ENCODE peak calls at places on chromosomes 2 and 18, in four cellular contexts. One of them, this sample, is unnamed.

GRCh38 chr2:10451819-10452218 is 3.7 kb upstream of the ODC1 start:
- DNase-seq in H1: no peak
- DNase-seq in HepG2: no peak
- DNase-seq in K562: no peak
- DNase-seq in this sample: no peak

GRCh38 chr2:152038451-152038958 is 60.3 kb downstream of the CACNB4 start:
- DNase-seq in H1: no peak
- DNase-seq in HepG2: no peak
- DNase-seq in K562: no peak
- DNase-seq in this sample: no peak

GRCh38 chr2:232901711-232902578 is 31.9 kb downstream of the SNORC start:
- DNase-seq in H1: no peak
- DNase-seq in HepG2: peak
- DNase-seq in K562: peak
- DNase-seq in this sample: peak

GRCh38 chr2:19357383-19358241 is 811 bp downstream of the OSR1 start:
- DNase-seq in H1: no peak
- DNase-seq in HepG2: no peak
- DNase-seq in K562: no peak
- DNase-seq in this sample: no peak

GRCh38 chr2:241755166-241755565 is 20.7 kb downstream of the D2HGDH start:
- DNase-seq in H1: no peak
- DNase-seq in HepG2: no peak
- DNase-seq in K562: no peak
- DNase-seq in this sample: no peak

GRCh38 chr2:229221641-229222040 is 49.4 kb downstream of the PID1 start:
- DNase-seq in H1: no peak
- DNase-seq in HepG2: no peak
- DNase-seq in K562: no peak
- DNase-seq in this sample: no peak

GRCh38 chr18:79927597-79928562 is 23.6 kb downstream of the SLC66A2 start:
- DNase-seq in H1: no peak
- DNase-seq in HepG2: no peak
- DNase-seq in K562: no peak
- DNase-seq in this sample: no peak

GRCh38 chr2:219886615-219887014 is 259.2 kb downstream of the SLC4A3 start:
- DNase-seq in H1: no peak
- DNase-seq in HepG2: no peak
- DNase-seq in K562: no peak
- DNase-seq in this sample: no peak

GRCh38 chr2:20123871-20124594 is 72.6 kb upstream of the LAPTM4A start:
- DNase-seq in H1: no peak
- DNase-seq in HepG2: no peak
- DNase-seq in K562: no peak
- DNase-seq in this sample: no peak

GRCh38 chr2:119142822-119143221 is 15.7 kb downstream of the C1QL2 start:
- DNase-seq in H1: no peak
- DNase-seq in HepG2: peak
- DNase-seq in K562: no peak
- DNase-seq in this sample: no peak

GRCh38 chr2:195532628-195533271 is 124.3 kb upstream of the SLC39A10 start:
- DNase-seq in H1: no peak
- DNase-seq in HepG2: no peak
- DNase-seq in K562: peak
- DNase-seq in this sample: peak

GRCh38 chr2:121505005-121505404 is 25.7 kb upstream of the RNU4ATAC start:
- DNase-seq in H1: no peak
- DNase-seq in HepG2: no peak
- DNase-seq in K562: no peak
- DNase-seq in this sample: no peak

GRCh38 chr2:7011376-7012083 is 94.3 kb downstream of the RNF144A start:
- DNase-seq in H1: no peak
- DNase-seq in HepG2: no peak
- DNase-seq in K562: no peak
- DNase-seq in this sample: no peak

GRCh38 chr2:106562232-106562631 is 75.1 kb downstream of the CD8B2 start:
- DNase-seq in H1: no peak
- DNase-seq in HepG2: no peak
- DNase-seq in K562: no peak
- DNase-seq in this sample: no peak

GRCh38 chr2:174036825-174037224 is 71.7 kb upstream of the SP3 start:
- DNase-seq in H1: no peak
- DNase-seq in HepG2: no peak
- DNase-seq in K562: no peak
- DNase-seq in this sample: no peak

GRCh38 chr2:25552343-25552742 is 121.0 kb downstream of the DTNB start:
- DNase-seq in H1: no peak
- DNase-seq in HepG2: no peak
- DNase-seq in K562: no peak
- DNase-seq in this sample: no peak

GRCh38 chr2:101517753-101518152 is 42.8 kb upstream of the RFX8 start:
- DNase-seq in H1: no peak
- DNase-seq in HepG2: peak
- DNase-seq in K562: no peak
- DNase-seq in this sample: no peak

GRCh38 chr18:8538935-8539334 is 70.3 kb upstream of the RAB12 start:
- DNase-seq in H1: no peak
- DNase-seq in HepG2: no peak
- DNase-seq in K562: no peak
- DNase-seq in this sample: no peak

GRCh38 chr2:73297151-73297559 is 3.8 kb upstream of the EGR4 start:
- DNase-seq in H1: no peak
- DNase-seq in HepG2: no peak
- DNase-seq in K562: no peak
- DNase-seq in this sample: no peak

GRCh38 chr2:175454953-175455389 is 273.5 kb upstream of the ATP5MC3 start:
- DNase-seq in H1: no peak
- DNase-seq in HepG2: no peak
- DNase-seq in K562: no peak
- DNase-seq in this sample: no peak

GRCh38 chr2:212537311-212538155 is 1.1 kb downstream of the ERBB4 start:
- DNase-seq in H1: no peak
- DNase-seq in HepG2: no peak
- DNase-seq in K562: no peak
- DNase-seq in this sample: peak

GRCh38 chr2:64260817-64261216 is 116.6 kb upstream of the PELI1 start:
- DNase-seq in H1: no peak
- DNase-seq in HepG2: no peak
- DNase-seq in K562: peak
- DNase-seq in this sample: peak

GRCh38 chr18:56019908-56020307 is 431.9 kb upstream of the TCF4 start:
- DNase-seq in H1: no peak
- DNase-seq in HepG2: no peak
- DNase-seq in K562: no peak
- DNase-seq in this sample: peak

GRCh38 chr2:136242100-136242499 is 124.2 kb upstream of the CXCR4 start:
- DNase-seq in H1: no peak
- DNase-seq in HepG2: no peak
- DNase-seq in K562: no peak
- DNase-seq in this sample: peak

GRCh38 chr2:158034198-158034831 is 67.4 kb upstream of the UPP2 start:
- DNase-seq in H1: no peak
- DNase-seq in HepG2: peak
- DNase-seq in K562: peak
- DNase-seq in this sample: peak

GRCh38 chr2:241741016-241741415 is 6.6 kb downstream of the D2HGDH start:
- DNase-seq in H1: no peak
- DNase-seq in HepG2: no peak
- DNase-seq in K562: no peak
- DNase-seq in this sample: no peak

GRCh38 chr2:151437630-151438029 is 27.9 kb downstream of the RIF1 start:
- DNase-seq in H1: no peak
- DNase-seq in HepG2: no peak
- DNase-seq in K562: peak
- DNase-seq in this sample: peak

GRCh38 chr2:177143444-177143843 is 69.2 kb upstream of the HNRNPA3 start:
- DNase-seq in H1: no peak
- DNase-seq in HepG2: no peak
- DNase-seq in K562: no peak
- DNase-seq in this sample: peak

GRCh38 chr2:172693037-172693436 is 42.6 kb upstream of the RAPGEF4 start:
- DNase-seq in H1: no peak
- DNase-seq in HepG2: peak
- DNase-seq in K562: no peak
- DNase-seq in this sample: peak

GRCh38 chr18:23135679-23136325 is 517 bp downstream of the CABLES1 start:
- DNase-seq in H1: no peak
- DNase-seq in HepG2: no peak
- DNase-seq in K562: no peak
- DNase-seq in this sample: no peak
- TF ChIP-seq POLR2AphosphoS5 in H1: peak
- TF ChIP-seq POLR2AphosphoS5 in HepG2: no peak
- TF ChIP-seq POLR2AphosphoS5 in K562: no peak
- TF ChIP-seq POLR2AphosphoS5 in this sample: no peak

DNA sequence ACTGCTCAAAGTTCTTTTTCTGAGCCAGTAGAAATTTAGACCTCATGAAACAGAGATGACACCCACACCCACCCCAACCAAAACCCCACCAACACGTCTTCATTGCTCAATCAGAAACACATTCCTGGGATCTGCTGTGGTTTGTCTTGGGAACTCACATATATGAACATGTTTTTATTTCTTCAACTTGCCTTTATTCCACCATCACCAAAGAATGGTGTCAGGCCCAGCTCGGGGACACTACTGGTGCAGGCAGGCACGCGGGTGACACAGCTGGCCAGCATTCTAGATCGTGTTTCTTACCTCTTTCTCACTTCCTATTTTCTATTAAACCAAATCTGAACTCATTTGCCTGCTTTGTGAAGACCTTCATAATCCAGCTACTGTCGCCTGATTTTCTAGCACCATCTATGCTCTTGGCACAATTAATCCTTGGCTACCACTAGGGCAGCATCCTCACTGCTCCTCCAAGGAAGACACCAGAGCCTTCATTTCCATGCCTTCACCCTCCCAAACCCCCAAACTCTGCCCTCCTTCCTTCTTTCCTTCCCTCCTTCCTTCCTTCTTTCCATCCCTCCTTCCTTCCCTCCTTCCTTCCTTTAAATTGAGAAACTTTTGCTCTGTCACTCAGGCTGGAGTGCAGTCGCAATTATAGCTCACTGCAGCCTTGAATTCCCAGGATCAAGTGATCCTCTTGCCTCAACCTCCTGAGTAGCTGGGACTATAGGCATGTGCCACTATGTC is 157.1 kb downstream of the BCL2 start:
- DNase-seq in H1: no peak
- DNase-seq in HepG2: no peak
- DNase-seq in K562: no peak
- DNase-seq in this sample: no peak
- H3K27ac ChIP-seq in H1: no peak
- H3K27ac ChIP-seq in HepG2: no peak
- H3K27ac ChIP-seq in K562: no peak
- H3K27ac ChIP-seq in this sample: no peak

GRCh38 chr18:49898421-49898820 is 85.1 kb upstream of the ACAA2 start:
- DNase-seq in H1: no peak
- DNase-seq in HepG2: peak
- DNase-seq in K562: peak
- DNase-seq in this sample: peak
- TF ChIP-seq JUN in H1: no peak
- TF ChIP-seq JUN in HepG2: no peak
- TF ChIP-seq JUN in K562: no peak
- TF ChIP-seq JUN in this sample: no peak

DNA sequence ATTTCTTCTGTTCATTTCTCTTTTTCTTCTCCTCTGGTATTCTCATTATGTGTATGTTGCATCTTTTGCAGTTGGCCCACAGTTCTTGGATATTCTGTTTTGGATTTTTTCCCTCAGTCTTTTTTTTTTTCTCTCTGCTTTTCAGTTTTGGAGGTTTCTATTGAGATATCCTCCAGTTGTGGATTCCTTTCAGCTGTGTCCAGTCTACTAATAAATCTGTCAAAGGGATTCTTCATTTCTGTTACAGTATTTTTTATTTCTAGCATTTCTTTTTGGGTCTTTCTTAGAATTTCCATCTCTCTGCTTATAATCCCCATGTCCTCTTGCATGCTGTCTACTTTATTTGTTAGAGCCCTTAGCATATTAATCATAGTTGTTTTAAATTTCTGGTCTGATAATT is 6.3 kb upstream of the MEP1B start:
- DNase-seq in H1: no peak
- DNase-seq in HepG2: no peak
- DNase-seq in K562: no peak
- DNase-seq in this sample: no peak
- TF ChIP-seq POLR2AphosphoS5 in H1: no peak
- TF ChIP-seq POLR2AphosphoS5 in HepG2: no peak
- TF ChIP-seq POLR2AphosphoS5 in K562: no peak
- TF ChIP-seq POLR2AphosphoS5 in this sample: no peak

GRCh38 chr2:137963535-137964065 is 673 bp upstream of the HNMT start:
- DNase-seq in H1: no peak
- DNase-seq in HepG2: peak
- DNase-seq in K562: peak
- DNase-seq in this sample: no peak

GRCh38 chr2:137966043-137966442 is 1.8 kb downstream of the HNMT start:
- DNase-seq in H1: no peak
- DNase-seq in HepG2: no peak
- DNase-seq in K562: no peak
- DNase-seq in this sample: no peak

GRCh38 chr2:137964066-137964858 is at the start of gene HNMT:
- DNase-seq in H1: no peak
- DNase-seq in HepG2: peak
- DNase-seq in K562: peak
- DNase-seq in this sample: peak

GRCh38 chr2:137967042-137967441 is 2.8 kb downstream of the HNMT start:
- DNase-seq in H1: no peak
- DNase-seq in HepG2: no peak
- DNase-seq in K562: no peak
- DNase-seq in this sample: no peak

GRCh38 chr2:137964859-137965459 is 686 bp downstream of the HNMT start:
- DNase-seq in H1: no peak
- DNase-seq in HepG2: no peak
- DNase-seq in K562: no peak
- DNase-seq in this sample: peak
- H3K27ac ChIP-seq in H1: no peak
- H3K27ac ChIP-seq in HepG2: peak
- H3K27ac ChIP-seq in K562: peak
- H3K27ac ChIP-seq in this sample: peak

DNA sequence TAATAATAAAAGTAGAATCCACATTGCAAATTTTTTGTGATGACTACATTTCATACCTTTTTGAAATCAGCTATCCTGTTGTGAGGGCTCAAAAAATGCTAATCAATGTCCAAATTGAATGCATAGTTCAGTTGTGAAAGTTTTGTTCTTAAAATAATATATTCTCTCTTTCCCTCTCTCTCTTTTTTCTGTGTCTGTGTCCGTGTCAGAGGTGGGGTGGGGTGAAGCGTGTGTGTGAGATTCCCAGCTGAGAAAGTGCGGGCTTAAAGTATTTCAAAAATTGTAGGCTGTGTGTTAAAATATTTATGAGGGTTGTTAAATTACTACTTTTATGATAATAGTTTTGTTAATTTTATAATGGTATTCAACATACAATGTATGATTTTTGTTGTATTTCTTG is 388.0 kb upstream of the LRRTM4 start:
- DNase-seq in H1: no peak
- DNase-seq in HepG2: no peak
- DNase-seq in K562: no peak
- DNase-seq in this sample: no peak
- TF ChIP-seq JUN in H1: no peak
- TF ChIP-seq JUN in HepG2: no peak
- TF ChIP-seq JUN in K562: no peak
- TF ChIP-seq JUN in this sample: no peak